ENCODE peak calls at places on chromosomes 1 and 21, in seven cellular contexts. One of them, this sample, is unnamed. For H3K9me3, the result is how much of the 10 kb centered on the place peaks cover.

GRCh38 chr1:11134352-11135266 is 34.9 kb upstream of the EXOSC10 start:
- DNase-seq in upper lobe of right lung: no peak
- DNase-seq in pancreas: no peak
- DNase-seq in Caco-2: no peak
- DNase-seq in HCT116: no peak
- DNase-seq in body of pancreas: no peak
- DNase-seq in neuronal stem cell: no peak
- DNase-seq in this sample: no peak

GRCh38 chr1:91526496-91526895 is 25.8 kb downstream of the CDC7 start:
- DNase-seq in HCT116: no peak
- DNase-seq in pancreas: no peak
- DNase-seq in upper lobe of right lung: no peak
- DNase-seq in Caco-2: no peak
- DNase-seq in body of pancreas: no peak
- DNase-seq in neuronal stem cell: no peak
- DNase-seq in this sample: no peak

GRCh38 chr1:117678246-117678977 is 72.6 kb downstream of the TENT5C start:
- DNase-seq in Caco-2: no peak
- DNase-seq in upper lobe of right lung: no peak
- DNase-seq in body of pancreas: peak
- DNase-seq in HCT116: no peak
- DNase-seq in neuronal stem cell: no peak
- DNase-seq in pancreas: no peak
- DNase-seq in this sample: no peak

GRCh38 chr1:161260939-161261858 is 2.7 kb downstream of the PCP4L1 start:
- DNase-seq in upper lobe of right lung: no peak
- DNase-seq in pancreas: no peak
- DNase-seq in neuronal stem cell: no peak
- DNase-seq in body of pancreas: no peak
- DNase-seq in HCT116: no peak
- DNase-seq in Caco-2: no peak
- DNase-seq in this sample: no peak

GRCh38 chr21:44423941-44424607 is 31.2 kb upstream of the LRRC3 start:
- DNase-seq in neuronal stem cell: no peak
- DNase-seq in body of pancreas: no peak
- DNase-seq in upper lobe of right lung: peak
- DNase-seq in pancreas: peak
- DNase-seq in HCT116: no peak
- DNase-seq in Caco-2: peak
- DNase-seq in this sample: no peak

GRCh38 chr1:31755197-31755611 is 8.9 kb downstream of the ADGRB2 start:
- DNase-seq in neuronal stem cell: no peak
- DNase-seq in HCT116: no peak
- DNase-seq in body of pancreas: no peak
- DNase-seq in Caco-2: no peak
- DNase-seq in upper lobe of right lung: no peak
- DNase-seq in pancreas: no peak
- DNase-seq in this sample: no peak

GRCh38 chr1:114033219-114033706 is 54.0 kb downstream of the OLFML3 start:
- DNase-seq in pancreas: no peak
- DNase-seq in upper lobe of right lung: no peak
- DNase-seq in neuronal stem cell: no peak
- DNase-seq in body of pancreas: peak
- DNase-seq in HCT116: peak
- DNase-seq in Caco-2: no peak
- DNase-seq in this sample: no peak

GRCh38 chr21:18772876-18773275 is 369.3 kb upstream of the TMPRSS15 start:
- DNase-seq in upper lobe of right lung: no peak
- DNase-seq in HCT116: no peak
- DNase-seq in Caco-2: no peak
- DNase-seq in pancreas: no peak
- DNase-seq in neuronal stem cell: no peak
- DNase-seq in body of pancreas: no peak
- DNase-seq in this sample: no peak

GRCh38 chr1:41486892-41487728 is 2.6 kb upstream of the EDN2 start:
- DNase-seq in body of pancreas: no peak
- DNase-seq in upper lobe of right lung: no peak
- DNase-seq in pancreas: peak
- DNase-seq in HCT116: no peak
- DNase-seq in neuronal stem cell: peak
- DNase-seq in Caco-2: no peak
- DNase-seq in this sample: no peak

GRCh38 chr1:226627924-226628623 is 79.5 kb downstream of the STUM start:
- DNase-seq in HCT116: no peak
- DNase-seq in body of pancreas: no peak
- DNase-seq in upper lobe of right lung: peak
- DNase-seq in pancreas: peak
- DNase-seq in Caco-2: no peak
- DNase-seq in neuronal stem cell: no peak
- DNase-seq in this sample: no peak

GRCh38 chr1:93678491-93678890 is 3.1 kb downstream of the BCAR3 start:
- DNase-seq in pancreas: no peak
- DNase-seq in Caco-2: no peak
- DNase-seq in body of pancreas: no peak
- DNase-seq in upper lobe of right lung: no peak
- DNase-seq in neuronal stem cell: no peak
- DNase-seq in HCT116: no peak
- DNase-seq in this sample: no peak

GRCh38 chr1:205340674-205341073 is 16.0 kb downstream of the KLHDC8A start:
- DNase-seq in pancreas: no peak
- DNase-seq in upper lobe of right lung: no peak
- DNase-seq in body of pancreas: no peak
- DNase-seq in neuronal stem cell: no peak
- DNase-seq in HCT116: no peak
- DNase-seq in Caco-2: no peak
- DNase-seq in this sample: no peak

GRCh38 chr1:175129182-175129581 is 61.5 kb downstream of the TNN start:
- DNase-seq in Caco-2: no peak
- DNase-seq in body of pancreas: no peak
- DNase-seq in neuronal stem cell: no peak
- DNase-seq in upper lobe of right lung: no peak
- DNase-seq in HCT116: no peak
- DNase-seq in pancreas: no peak
- DNase-seq in this sample: no peak

GRCh38 chr21:29245104-29245643 is 53.5 kb upstream of the BACH1 start:
- DNase-seq in upper lobe of right lung: no peak
- DNase-seq in pancreas: no peak
- DNase-seq in Caco-2: no peak
- DNase-seq in neuronal stem cell: no peak
- DNase-seq in body of pancreas: peak
- DNase-seq in HCT116: no peak
- DNase-seq in this sample: no peak

GRCh38 chr1:234067584-234067983 is 163.1 kb downstream of the SLC35F3 start:
- DNase-seq in upper lobe of right lung: no peak
- DNase-seq in pancreas: no peak
- DNase-seq in Caco-2: no peak
- DNase-seq in body of pancreas: no peak
- DNase-seq in neuronal stem cell: no peak
- DNase-seq in HCT116: no peak
- DNase-seq in this sample: no peak

GRCh38 chr1:31364561-31365255 is 8.2 kb downstream of the FABP3 start:
- DNase-seq in pancreas: no peak
- DNase-seq in Caco-2: no peak
- DNase-seq in upper lobe of right lung: no peak
- DNase-seq in HCT116: no peak
- DNase-seq in body of pancreas: peak
- DNase-seq in neuronal stem cell: no peak
- DNase-seq in this sample: no peak

GRCh38 chr1:61337981-61338848 is 255.9 kb downstream of the NFIA start:
- DNase-seq in body of pancreas: peak
- DNase-seq in Caco-2: peak
- DNase-seq in neuronal stem cell: peak
- DNase-seq in upper lobe of right lung: peak
- DNase-seq in pancreas: no peak
- DNase-seq in HCT116: peak
- DNase-seq in this sample: no peak

GRCh38 chr21:45900034-45900868 is 81.3 kb upstream of the COL6A1 start:
- DNase-seq in body of pancreas: no peak
- DNase-seq in HCT116: no peak
- DNase-seq in upper lobe of right lung: no peak
- DNase-seq in neuronal stem cell: no peak
- DNase-seq in Caco-2: no peak
- DNase-seq in pancreas: peak
- DNase-seq in this sample: no peak

GRCh38 chr1:207858806-207859205 is 52.1 kb downstream of the CD34 start:
- DNase-seq in pancreas: no peak
- DNase-seq in Caco-2: peak
- DNase-seq in HCT116: no peak
- DNase-seq in neuronal stem cell: no peak
- DNase-seq in upper lobe of right lung: no peak
- DNase-seq in body of pancreas: no peak
- DNase-seq in this sample: no peak

GRCh38 chr1:20337581-20337980 is 46.9 kb downstream of the VWA5B1 start:
- DNase-seq in upper lobe of right lung: no peak
- DNase-seq in Caco-2: no peak
- DNase-seq in pancreas: no peak
- DNase-seq in neuronal stem cell: no peak
- DNase-seq in body of pancreas: no peak
- DNase-seq in HCT116: no peak
- DNase-seq in this sample: no peak

GRCh38 chr1:37925316-37925715 is 21.5 kb downstream of the INPP5B start:
- DNase-seq in body of pancreas: no peak
- DNase-seq in neuronal stem cell: no peak
- DNase-seq in HCT116: no peak
- DNase-seq in pancreas: no peak
- DNase-seq in upper lobe of right lung: no peak
- DNase-seq in Caco-2: no peak
- DNase-seq in this sample: no peak
- H3K9me3 ChIP-seq in body of pancreas: under half
- H3K9me3 ChIP-seq in neuronal stem cell: under half
- H3K9me3 ChIP-seq in HCT116: under half
- H3K9me3 ChIP-seq in pancreas: under half
- H3K9me3 ChIP-seq in upper lobe of right lung: under half
- H3K9me3 ChIP-seq in Caco-2: under half
- H3K9me3 ChIP-seq in this sample: under half

GRCh38 chr1:202133989-202134388 is 10.5 kb downstream of the ARL8A start:
- DNase-seq in pancreas: no peak
- DNase-seq in HCT116: no peak
- DNase-seq in neuronal stem cell: no peak
- DNase-seq in upper lobe of right lung: no peak
- DNase-seq in body of pancreas: no peak
- DNase-seq in Caco-2: no peak
- DNase-seq in this sample: no peak

GRCh38 chr1:202133521-202133920 is 10.8 kb downstream of the GPR37L1 start:
- DNase-seq in Caco-2: no peak
- DNase-seq in neuronal stem cell: no peak
- DNase-seq in HCT116: no peak
- DNase-seq in upper lobe of right lung: no peak
- DNase-seq in pancreas: no peak
- DNase-seq in body of pancreas: no peak
- DNase-seq in this sample: no peak

GRCh38 chr1:202130816-202131522 is 8.3 kb downstream of the GPR37L1 start:
- DNase-seq in Caco-2: no peak
- DNase-seq in body of pancreas: no peak
- DNase-seq in neuronal stem cell: no peak
- DNase-seq in upper lobe of right lung: no peak
- DNase-seq in pancreas: no peak
- DNase-seq in HCT116: no peak
- DNase-seq in this sample: no peak

GRCh38 chr1:202133016-202133415 is 10.3 kb downstream of the GPR37L1 start:
- DNase-seq in pancreas: no peak
- DNase-seq in neuronal stem cell: no peak
- DNase-seq in Caco-2: no peak
- DNase-seq in upper lobe of right lung: peak
- DNase-seq in HCT116: no peak
- DNase-seq in body of pancreas: no peak
- DNase-seq in this sample: no peak

DNA sequence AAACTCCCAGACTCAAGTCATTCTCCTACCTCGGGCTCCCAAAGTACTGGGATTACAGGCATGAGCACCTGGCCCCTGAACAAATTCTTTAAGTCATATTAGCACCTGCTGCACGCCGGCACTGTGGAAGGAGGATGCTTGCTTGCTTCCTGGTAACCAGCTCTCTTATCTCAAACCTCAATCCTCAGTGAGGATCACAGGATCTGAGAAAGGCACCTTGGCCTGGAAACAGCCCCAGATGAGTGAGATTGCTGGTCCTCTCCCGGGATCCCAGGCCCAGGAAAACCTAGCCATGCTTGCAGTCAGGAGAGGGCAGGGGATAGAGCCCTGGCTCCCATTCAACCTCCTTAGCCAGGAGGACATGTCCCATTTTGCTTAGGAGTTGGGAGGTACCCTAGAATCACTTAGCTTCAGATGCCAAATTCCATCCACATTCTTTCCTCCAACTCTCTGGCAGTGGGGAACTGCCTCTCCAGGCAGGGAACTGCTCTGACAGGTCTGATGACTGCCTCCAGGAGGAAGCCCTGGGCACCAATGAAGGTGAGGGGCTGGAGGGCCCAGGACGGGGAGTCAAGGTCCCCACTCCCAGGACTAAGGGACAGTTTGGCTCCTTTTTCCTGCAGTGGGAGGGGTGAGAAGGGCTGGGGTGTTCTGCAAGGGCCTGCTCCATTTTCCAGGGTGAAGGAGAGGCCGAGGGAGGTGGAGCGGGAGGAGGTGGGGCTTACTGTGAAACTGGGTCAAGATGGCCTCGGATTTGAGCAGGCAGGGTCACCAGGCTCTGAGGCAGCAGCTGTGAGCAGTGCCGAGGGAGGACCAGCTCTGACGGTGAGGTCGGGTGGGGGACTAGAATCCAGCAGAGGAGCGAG is 9.5 kb downstream of the GPR37L1 start:
- DNase-seq in upper lobe of right lung: peak
- DNase-seq in neuronal stem cell: no peak
- DNase-seq in body of pancreas: peak
- DNase-seq in pancreas: no peak
- DNase-seq in HCT116: no peak
- DNase-seq in Caco-2: peak
- DNase-seq in this sample: no peak
- H3K9me3 ChIP-seq in upper lobe of right lung: under half
- H3K9me3 ChIP-seq in neuronal stem cell: under half
- H3K9me3 ChIP-seq in body of pancreas: under half
- H3K9me3 ChIP-seq in pancreas: under half
- H3K9me3 ChIP-seq in HCT116: under half
- H3K9me3 ChIP-seq in Caco-2: under half
- H3K9me3 ChIP-seq in this sample: under half

DNA sequence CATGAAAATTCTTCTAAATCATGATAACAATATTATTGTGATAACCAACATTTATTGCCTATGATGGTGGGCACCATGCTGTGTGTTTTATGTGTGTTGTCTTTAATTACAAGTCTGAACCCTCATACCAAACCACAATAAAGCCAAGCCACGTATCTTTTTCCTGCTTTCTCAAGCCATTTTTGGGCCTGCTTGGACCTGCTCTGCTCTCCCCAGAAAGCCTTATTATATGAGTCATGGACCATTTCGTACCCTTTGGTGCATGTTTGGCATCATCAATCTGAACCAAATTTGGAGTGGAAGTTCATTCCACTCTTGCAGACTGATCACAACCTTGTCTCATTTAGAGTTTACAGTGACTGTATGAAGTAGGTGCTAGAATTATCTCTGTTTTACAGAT is 87.3 kb upstream of the CD53 start:
- DNase-seq in neuronal stem cell: no peak
- DNase-seq in pancreas: no peak
- DNase-seq in Caco-2: no peak
- DNase-seq in body of pancreas: no peak
- DNase-seq in upper lobe of right lung: no peak
- DNase-seq in HCT116: no peak
- DNase-seq in this sample: no peak
- H3K9me3 ChIP-seq in neuronal stem cell: under half
- H3K9me3 ChIP-seq in pancreas: under half
- H3K9me3 ChIP-seq in Caco-2: under half
- H3K9me3 ChIP-seq in body of pancreas: under half
- H3K9me3 ChIP-seq in upper lobe of right lung: under half
- H3K9me3 ChIP-seq in HCT116: under half
- H3K9me3 ChIP-seq in this sample: under half

GRCh38 chr1:248758352-248758751 is 2.8 kb upstream of the LYPD8 start:
- DNase-seq in pancreas: no peak
- DNase-seq in neuronal stem cell: no peak
- DNase-seq in HCT116: no peak
- DNase-seq in Caco-2: no peak
- DNase-seq in upper lobe of right lung: no peak
- DNase-seq in body of pancreas: no peak
- DNase-seq in this sample: no peak
- H3K9me3 ChIP-seq in pancreas: under half
- H3K9me3 ChIP-seq in neuronal stem cell: under half
- H3K9me3 ChIP-seq in HCT116: under half
- H3K9me3 ChIP-seq in Caco-2: under half
- H3K9me3 ChIP-seq in upper lobe of right lung: under half
- H3K9me3 ChIP-seq in body of pancreas: under half
- H3K9me3 ChIP-seq in this sample: under half